ENCODE peak calls at places on chromosomes 12 and 14, in ten cellular contexts. V, G, T, Z, J, I, X, W, O and Y are unnamed samples. For H3K4me1, the result is how much of the 10 kb centered on the place peaks cover.

GRCh38 chr12:132827763-132828703 is 636 bp downstream of the GOLGA3 start:
- DNase-seq in O (peak), J (peak), T (peak), W (no peak), I (no peak), Z (peak), X (peak), G (no peak), V (peak), Y (peak)

GRCh38 chr12:96091833-96092232 is 56.4 kb upstream of the LTA4H start:
- DNase-seq in Z (no peak), X (no peak), G (no peak), T (peak), J (no peak), V (no peak), I (peak), O (no peak), W (no peak), Y (no peak)

GRCh38 chr12:93002278-93003054 is 73.4 kb upstream of the EEA1 start:
- DNase-seq in O (peak), J (peak), X (peak), V (peak), T (no peak), G (no peak), W (no peak), Z (no peak), I (no peak), Y (peak)

GRCh38 chr14:93790966-93791365 is 2.7 kb upstream of the PRIMA1 start:
- DNase-seq in T (peak), W (no peak), X (no peak), I (no peak), Z (no peak), J (no peak), V (no peak), O (no peak), G (no peak), Y (no peak)

GRCh38 chr12:68943848-68944247 is 10.9 kb upstream of the CPM start:
- DNase-seq in Z (no peak), T (no peak), I (no peak), W (no peak), V (no peak), J (no peak), O (no peak), G (no peak), X (no peak), Y (no peak)

GRCh38 chr12:124869011-124869665 is 5.5 kb upstream of the SCARB1 start:
- DNase-seq in G (no peak), I (no peak), J (no peak), W (peak), X (no peak), Z (no peak), T (peak), O (no peak), V (no peak), Y (no peak)

GRCh38 chr12:96445743-96446655 is 43.4 kb upstream of the CFAP54 start:
- DNase-seq in I (no peak), J (peak), T (peak), Z (no peak), G (no peak), V (peak), X (peak), W (no peak), O (peak), Y (peak)

GRCh38 chr14:100439781-100440180 is 116.6 kb downstream of the SLC25A47 start:
- DNase-seq in X (peak), I (no peak), J (no peak), W (no peak), O (peak), T (no peak), G (no peak), V (peak), Z (peak), Y (peak)

GRCh38 chr12:130826151-130826801 is 12.8 kb downstream of the STX2 start:
- DNase-seq in Z (peak), X (peak), I (no peak), W (peak), T (peak), G (peak), J (peak), V (peak), O (peak), Y (peak)

GRCh38 chr12:121828826-121829225 is 25.0 kb downstream of the SETD1B start:
- DNase-seq in G (no peak), V (no peak), X (no peak), O (no peak), T (no peak), Z (no peak), I (no peak), J (no peak), W (no peak), Y (no peak)

GRCh38 chr14:34857689-34858449 is 17.3 kb downstream of the BAZ1A start:
- DNase-seq in O (no peak), T (no peak), W (no peak), V (no peak), I (no peak), Z (no peak), J (no peak), X (no peak), G (no peak), Y (no peak)

GRCh38 chr12:91104812-91105466 is 6.4 kb downstream of the LUM start:
- DNase-seq in G (no peak), X (no peak), O (no peak), Z (no peak), V (no peak), I (no peak), J (no peak), W (no peak), T (no peak), Y (no peak)

GRCh38 chr14:71415404-71415690 is 508.1 kb downstream of the PCNX1 start:
- DNase-seq in W (no peak), G (no peak), V (peak), T (no peak), O (peak), Z (no peak), X (peak), J (peak), I (no peak), Y (peak)

GRCh38 chr12:49905718-49906314 is 2.1 kb upstream of the FAIM2 start:
- DNase-seq in X (no peak), V (no peak), I (no peak), Z (no peak), J (no peak), O (no peak), W (no peak), G (no peak), T (no peak), Y (no peak)

GRCh38 chr12:108457006-108457733 is 57.9 kb upstream of the FICD start:
- DNase-seq in O (peak), J (peak), V (peak), G (peak), I (peak), X (peak), W (peak), T (peak), Z (no peak), Y (peak)

GRCh38 chr12:108128221-108129016 is 669 bp upstream of the WSCD2 start:
- DNase-seq in O (no peak), G (no peak), J (no peak), V (no peak), X (no peak), I (no peak), W (no peak), Z (no peak), T (no peak), Y (no peak)

GRCh38 chr12:49279706-49280159 is 14.9 kb downstream of the TUBA1C start:
- DNase-seq in W (peak), T (peak), J (no peak), I (no peak), V (no peak), X (no peak), Z (no peak), G (no peak), O (peak), Y (no peak)

GRCh38 chr12:66497000-66497897 is 181.6 kb downstream of the GRIP1 start:
- DNase-seq in G (peak), J (no peak), O (no peak), T (peak), X (no peak), V (no peak), I (no peak), W (no peak), Z (no peak), Y (peak)

GRCh38 chr12:57621497-57622292 is 10.5 kb downstream of the ARHGEF25 start:
- DNase-seq in V (peak), T (peak), I (peak), O (no peak), Z (peak), W (peak), X (no peak), G (no peak), J (peak), Y (peak)

GRCh38 chr12:91577586-91578539 is 395.2 kb upstream of the DCN start:
- DNase-seq in T (peak), G (no peak), W (no peak), J (peak), I (peak), Z (no peak), O (peak), V (peak), X (peak), Y (peak)

GRCh38 chr12:129067482-129067881 is 214.2 kb downstream of the GLT1D1 start:
- DNase-seq in W (peak), V (no peak), I (no peak), G (peak), X (no peak), T (peak), J (no peak), Z (no peak), O (peak), Y (peak)

GRCh38 chr12:52149651-52150241 is 42.1 kb downstream of the KRT80 start:
- DNase-seq in I (no peak), G (no peak), O (no peak), Z (no peak), X (no peak), W (no peak), J (no peak), V (no peak), T (peak), Y (no peak)

GRCh38 chr12:2409656-2410265 is 357.0 kb downstream of the CACNA1C start:
- DNase-seq in X (no peak), J (no peak), Z (no peak), G (no peak), I (no peak), W (no peak), V (no peak), T (no peak), O (no peak), Y (no peak)

GRCh38 chr14:81371802-81372201 is 28.3 kb downstream of the STON2 start:
- DNase-seq in Z (no peak), V (no peak), G (no peak), X (no peak), J (no peak), I (no peak), O (no peak), W (no peak), T (no peak), Y (no peak)

GRCh38 chr12:124347335-124347734 is 52.4 kb downstream of the RFLNA start:
- DNase-seq in J (no peak), V (no peak), O (no peak), G (no peak), W (no peak), I (no peak), T (no peak), Z (no peak), X (no peak), Y (no peak)

GRCh38 chr12:42298887-42299286 is 27.0 kb downstream of the ZCRB1 start:
- DNase-seq in G (no peak), T (no peak), X (no peak), I (no peak), V (no peak), Z (no peak), O (no peak), J (no peak), W (no peak), Y (no peak)

GRCh38 chr14:47179906-47180305 is 495.5 kb downstream of the MDGA2 start:
- DNase-seq in V (no peak), X (no peak), O (no peak), J (no peak), W (no peak), I (no peak), T (no peak), G (no peak), Z (no peak), Y (no peak)

GRCh38 chr12:107480836-107481608 is 204.6 kb upstream of the PWP1 start:
- DNase-seq in W (no peak), X (no peak), J (no peak), V (no peak), O (no peak), Z (no peak), G (no peak), T (no peak), I (no peak), Y (no peak)

GRCh38 chr12:31732926-31733548 is 4.2 kb upstream of the AMN1 start:
- DNase-seq in I (peak), T (peak), G (peak), Z (no peak), X (peak), W (no peak), J (peak), O (peak), V (peak), Y (peak)

GRCh38 chr12:123037791-123038190 is 57.3 kb downstream of the ARL6IP4 start:
- DNase-seq in X (no peak), O (no peak), I (no peak), J (no peak), Z (no peak), T (no peak), W (no peak), V (no peak), G (no peak), Y (no peak)

GRCh38 chr12:121513464-121514183 is 67.2 kb downstream of the KDM2B start:
- DNase-seq in Z (peak), V (no peak), X (no peak), O (no peak), G (no peak), W (peak), T (peak), I (peak), J (no peak), Y (no peak)

GRCh38 chr14:21072781-21073339 is 2.8 kb downstream of the ARHGEF40 start:
- DNase-seq in O (no peak), V (no peak), G (no peak), I (no peak), J (no peak), Z (peak), T (no peak), X (no peak), W (no peak), Y (no peak)

GRCh38 chr14:65361920-65362319 is 50.6 kb upstream of the FUT8 start:
- DNase-seq in O (peak), V (peak), I (no peak), T (no peak), J (peak), Z (no peak), G (no peak), W (no peak), X (peak), Y (peak)

GRCh38 chr12:24244231-24244630 is 294.8 kb upstream of the SOX5 start:
- DNase-seq in T (no peak), I (no peak), W (no peak), G (no peak), J (no peak), X (no peak), O (no peak), Z (no peak), V (no peak), Y (no peak)

GRCh38 chr14:79842270-79842669 is 369.0 kb downstream of the DIO2 start:
- DNase-seq in G (no peak), J (peak), Z (no peak), O (peak), I (no peak), V (peak), W (no peak), T (peak), X (peak), Y (peak)

GRCh38 chr14:88044782-88045446 is 40.0 kb downstream of the GPR65 start:
- DNase-seq in I (no peak), J (no peak), T (no peak), W (no peak), Z (no peak), G (no peak), V (no peak), X (no peak), O (no peak), Y (no peak)

DNA sequence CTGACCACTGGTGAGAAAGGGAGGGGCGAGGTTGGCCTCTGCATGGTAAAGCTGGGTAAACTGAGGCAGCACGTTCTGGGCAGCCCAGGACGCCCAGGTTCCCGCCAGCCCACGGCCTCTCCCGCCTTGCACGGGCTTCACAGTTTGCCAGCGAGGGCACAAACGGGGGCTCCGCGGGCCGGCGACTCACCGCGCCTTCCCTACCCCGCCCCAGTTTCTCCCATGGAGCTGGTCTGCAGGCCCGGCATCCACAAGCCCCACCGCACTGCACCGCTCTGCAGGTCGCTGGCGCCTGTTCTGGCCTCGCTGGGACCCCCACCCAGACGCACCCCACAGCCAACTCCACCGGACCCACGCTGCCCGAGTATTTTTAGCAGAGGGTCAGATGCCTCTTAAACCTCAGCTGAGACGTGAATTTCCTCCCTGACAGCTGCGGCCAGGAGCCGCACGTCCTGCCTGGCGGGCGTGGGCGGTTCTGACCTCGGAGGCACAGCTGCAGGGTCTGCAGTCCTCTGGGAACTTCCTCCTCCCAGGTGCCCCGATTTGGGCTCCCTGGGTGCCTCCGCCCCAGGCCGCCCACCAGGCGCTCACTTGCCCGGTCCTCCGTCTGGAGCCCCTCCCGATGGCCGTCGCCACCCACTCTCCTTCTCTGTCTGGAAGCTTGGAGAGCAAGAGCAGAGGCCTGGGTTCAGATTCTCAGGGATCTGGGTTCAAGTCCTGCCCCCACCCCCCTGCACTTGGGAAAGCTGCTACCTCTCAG is 29.5 kb upstream of the INF2 start:
- DNase-seq in O (no peak), Z (no peak), V (no peak), G (no peak), W (no peak), X (no peak), J (peak), T (no peak), I (no peak), Y (no peak)
- H3K4me3 ChIP-seq in O (no peak), Z (no peak), V (no peak), G (no peak), W (no peak), X (no peak), J (no peak), T (no peak), I (no peak), Y (no peak)

GRCh38 chr12:7905071-7905470 is 30.9 kb downstream of the SLC2A3 start:
- DNase-seq in I (no peak), O (no peak), J (no peak), X (peak), T (no peak), V (no peak), Z (no peak), G (no peak), W (no peak), Y (no peak)
- H3K9ac ChIP-seq in I (no peak), O (no peak), J (no peak), X (no peak), T (no peak), V (no peak), Z (no peak), G (peak), W (no peak), Y (no peak)

GRCh38 chr14:98143566-98143965 is 1128.4 kb downstream of the BCL11B start:
- DNase-seq in Z (no peak), I (no peak), O (no peak), T (no peak), G (no peak), W (no peak), V (no peak), X (no peak), J (no peak), Y (no peak)
- H3K4me1 ChIP-seq in Z (under half), I (under half), O (under half), T (under half), G (under half), W (under half), V (under half), X (under half), J (under half), Y (under half)

GRCh38 chr12:82688619-82689018 is 1.9 kb downstream of the TMTC2 start:
- DNase-seq in T (no peak), X (no peak), O (no peak), V (no peak), G (no peak), W (peak), J (no peak), I (no peak), Z (no peak), Y (no peak)
- H3K4me3 ChIP-seq in T (no peak), X (peak), O (peak), V (peak), G (peak), W (peak), J (no peak), I (peak), Z (peak), Y (no peak)

DNA sequence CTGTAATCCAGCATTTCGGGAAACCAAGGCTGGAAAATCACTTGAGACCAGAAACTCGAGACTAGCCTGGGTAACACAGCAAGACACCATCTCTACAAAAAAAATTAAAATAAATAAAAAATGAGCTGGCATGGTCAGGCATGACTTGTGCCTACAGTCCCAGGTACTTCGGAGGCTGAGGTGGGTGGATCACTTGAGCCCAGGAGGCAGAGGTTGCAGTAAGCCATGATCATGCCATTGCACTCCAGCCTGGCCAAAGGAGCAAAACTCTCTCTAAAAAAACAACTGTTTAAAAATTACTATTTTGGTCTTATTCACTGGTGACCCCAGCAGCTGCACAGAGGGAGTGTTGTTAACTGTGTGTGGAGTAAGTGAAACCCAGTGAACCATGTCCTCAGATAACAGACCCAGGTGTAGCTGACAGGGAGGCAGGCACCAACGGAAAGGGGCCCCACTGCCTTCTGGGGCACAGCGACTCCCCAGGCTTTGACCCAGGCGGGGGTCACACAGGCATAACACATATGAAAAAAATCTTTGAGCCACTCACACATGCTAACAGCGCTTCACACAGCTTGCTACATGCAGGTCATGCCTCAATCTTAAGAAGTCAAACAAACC is 12.1 kb downstream of the DDX54 start:
- DNase-seq in G (no peak), T (no peak), W (no peak), X (no peak), V (no peak), I (no peak), Z (no peak), O (no peak), J (no peak), Y (no peak)
- H3K9ac ChIP-seq in G (no peak), T (no peak), W (no peak), X (no peak), V (no peak), I (no peak), Z (no peak), O (no peak), J (no peak), Y (no peak)

GRCh38 chr14:69794791-69795190 is 2.2 kb downstream of the SLC10A1 start:
- DNase-seq in W (no peak), G (no peak), Z (no peak), I (no peak), V (no peak), T (no peak), X (no peak), J (no peak), O (no peak), Y (no peak)

GRCh38 chr14:69797573-69798338 is 715 bp upstream of the SLC10A1 start:
- DNase-seq in V (no peak), T (no peak), W (no peak), G (no peak), O (no peak), I (no peak), J (no peak), Z (peak), X (no peak), Y (no peak)

GRCh38 chr14:69796797-69797500 is at the start of gene SLC10A1:
- DNase-seq in T (no peak), X (no peak), V (no peak), Z (no peak), I (no peak), O (no peak), W (no peak), G (no peak), J (no peak), Y (no peak)

GRCh38 chr14:69792887-69793421 is 4.1 kb downstream of the SLC10A1 start:
- DNase-seq in Z (no peak), O (no peak), I (no peak), G (no peak), X (no peak), J (no peak), T (no peak), V (no peak), W (no peak), Y (no peak)

DNA sequence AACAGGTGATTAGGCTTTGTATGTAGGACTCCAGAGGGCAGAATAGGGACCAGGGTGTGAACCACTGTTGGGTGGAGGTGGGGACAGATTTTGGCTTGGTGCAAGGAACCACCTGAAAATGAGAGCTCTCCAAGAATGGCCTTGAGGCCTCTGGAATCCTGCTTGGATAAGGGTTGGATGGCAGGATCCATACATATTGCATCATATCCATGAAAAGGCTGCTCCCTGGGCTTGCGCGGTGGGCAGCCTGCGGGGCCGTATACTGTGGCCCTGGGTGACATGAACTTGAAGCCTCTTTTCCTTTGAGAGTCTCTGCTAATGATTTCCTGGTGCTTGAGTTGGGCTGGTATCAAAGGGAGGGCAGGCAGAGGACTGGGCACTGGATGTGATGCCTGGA is 1.3 kb upstream of the SLC10A1 start:
- DNase-seq in V (no peak), J (no peak), T (no peak), I (no peak), Z (no peak), O (no peak), X (no peak), W (no peak), G (no peak), Y (no peak)
- H3K4me1 ChIP-seq in V (under half), J (under half), T (under half), I (under half), Z (under half), O (under half), X (under half), W (under half), G (under half), Y (under half)

GRCh38 chr12:63038361-63039100 is 103.6 kb upstream of the PPM1H start:
- DNase-seq in X (no peak), W (no peak), T (no peak), Z (no peak), V (no peak), G (no peak), O (no peak), I (no peak), J (no peak), Y (no peak)
- H3K4me3 ChIP-seq in X (no peak), W (no peak), T (no peak), Z (no peak), V (no peak), G (no peak), O (no peak), I (no peak), J (no peak), Y (no peak)